ENCODE peak calls at places on chromosome 7, in four cellular contexts. D is neural progenitor cell, Z is lower lobe of right lung, N is kidney. P is an unnamed sample.

GRCh38 chr7:112204776-112205347 is 1.3 kb downstream of the DOCK4 start:
- DNase-seq in D (peak; percentile 24), Z (no peak), N (no peak), P (peak; percentile 3)

GRCh38 chr7:94656658-94656924 is 658 bp upstream of the SGCE start:
- DNase-seq in N (no peak), Z (no peak), D (no peak), P (no peak)

GRCh38 chr7:151308791-151309190 is 32.8 kb upstream of the NUB1 start:
- DNase-seq in N (no peak), D (no peak), Z (no peak), P (no peak)

GRCh38 chr7:108408294-108409004 is 47.8 kb downstream of the NRCAM start:
- DNase-seq in N (no peak), Z (no peak), D (peak; percentile 18), P (no peak)

GRCh38 chr7:47394216-47394615 is 187.7 kb downstream of the TNS3 start:
- DNase-seq in N (no peak), Z (no peak), D (no peak), P (no peak)

GRCh38 chr7:51124321-51124720 is 192.3 kb downstream of the COBL start:
- DNase-seq in D (no peak), Z (no peak), N (no peak), P (no peak)

GRCh38 chr7:26466007-26466406 is 174.3 kb downstream of the SNX10 start:
- DNase-seq in D (no peak), Z (no peak), N (no peak), P (no peak)

GRCh38 chr7:120654241-120654640 is 203.7 kb downstream of the TSPAN12 start:
- DNase-seq in D (no peak), N (no peak), Z (no peak), P (no peak)

GRCh38 chr7:56287429-56288138 is 171.4 kb upstream of the NUPR2 start:
- DNase-seq in D (no peak), Z (no peak), N (no peak), P (peak; percentile 2)

GRCh38 chr7:134593530-134594392 is 44.9 kb downstream of the AKR1B15 start:
- DNase-seq in N (peak; percentile 77), Z (peak; percentile 48), D (peak; percentile 9), P (no peak)

GRCh38 chr7:135265637-135266036 is 32.0 kb downstream of the STRA8 start:
- DNase-seq in D (no peak), N (no peak), Z (no peak), P (no peak)

GRCh38 chr7:1810961-1811849 is 141.1 kb downstream of the ELFN1 start:
- DNase-seq in D (no peak), Z (no peak), N (peak; percentile 55), P (no peak)

DNA sequence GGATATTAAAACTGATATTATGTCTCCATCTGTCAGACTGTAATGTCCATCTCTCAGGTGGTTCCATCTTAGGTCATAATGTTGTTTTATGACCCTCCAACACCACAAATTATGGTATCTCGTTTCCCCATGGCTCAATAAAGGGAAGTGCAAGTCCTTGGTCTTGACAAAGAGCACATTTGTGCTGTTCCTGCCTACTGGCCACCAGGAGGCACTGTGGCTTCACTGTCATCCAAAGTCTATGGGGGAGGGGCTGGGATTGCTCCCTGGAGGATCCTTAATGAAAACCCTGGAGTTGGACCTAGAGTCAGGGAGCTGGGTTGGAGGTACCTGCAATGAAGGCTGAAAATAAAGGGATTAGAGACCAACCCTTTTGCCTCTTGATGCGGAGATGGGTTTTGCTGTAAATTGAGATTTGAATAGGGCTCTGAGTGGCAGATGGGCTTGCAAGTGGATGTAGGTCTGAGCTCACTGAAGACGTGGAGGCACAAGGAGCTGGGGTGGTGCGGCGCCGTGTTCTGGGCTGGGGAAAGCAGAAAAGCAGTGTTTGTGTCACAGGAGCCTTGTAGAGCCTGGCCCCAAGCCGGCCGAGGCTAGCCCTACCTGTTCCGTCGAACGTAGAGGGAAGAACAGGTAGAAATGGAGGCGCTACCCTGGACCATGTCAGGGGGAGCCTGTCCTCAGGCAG is 180.5 kb upstream of the PRSS58 start:
- DNase-seq in Z (no peak), D (peak; percentile 77), N (no peak), P (peak; percentile 39)
- TF ChIP-seq CTCF in Z (peak; percentile 52), D (peak; percentile 83), N (peak; percentile 58), P (peak; percentile 65)

GRCh38 chr7:124724079-124724478 is 41.5 kb downstream of the GPR37 start:
- DNase-seq in Z (no peak), N (no peak), D (no peak), P (no peak)
- TF ChIP-seq CTCF in Z (no peak), N (no peak), D (no peak), P (no peak)

DNA sequence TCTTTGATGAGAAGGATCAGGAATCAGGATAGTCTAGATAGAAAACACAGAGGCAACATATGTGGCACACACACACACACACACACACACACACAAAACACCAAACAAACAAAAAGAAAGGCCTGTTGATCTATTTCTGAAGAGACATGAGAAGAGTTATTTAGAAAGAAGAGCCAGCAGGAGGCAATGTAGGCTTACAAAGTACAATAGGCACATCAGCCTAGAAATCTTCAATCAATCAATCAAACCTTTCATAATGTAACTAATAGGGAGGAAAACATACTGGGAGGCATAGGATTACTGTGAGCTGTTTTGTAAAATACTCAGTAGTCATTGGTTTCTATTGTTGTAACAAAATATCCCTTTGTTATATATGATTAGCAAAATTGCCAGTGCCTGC is 47.3 kb upstream of the TES start:
- DNase-seq in Z (no peak), N (no peak), D (peak; percentile 29), P (no peak)
- TF ChIP-seq CTCF in Z (no peak), N (no peak), D (no peak), P (no peak)

GRCh38 chr7:20576166-20576660 is 39.3 kb upstream of the ABCB5 start:
- DNase-seq in Z (no peak), N (no peak), D (no peak), P (no peak)
- TF ChIP-seq CTCF in Z (no peak), N (no peak), D (no peak), P (no peak)

DNA sequence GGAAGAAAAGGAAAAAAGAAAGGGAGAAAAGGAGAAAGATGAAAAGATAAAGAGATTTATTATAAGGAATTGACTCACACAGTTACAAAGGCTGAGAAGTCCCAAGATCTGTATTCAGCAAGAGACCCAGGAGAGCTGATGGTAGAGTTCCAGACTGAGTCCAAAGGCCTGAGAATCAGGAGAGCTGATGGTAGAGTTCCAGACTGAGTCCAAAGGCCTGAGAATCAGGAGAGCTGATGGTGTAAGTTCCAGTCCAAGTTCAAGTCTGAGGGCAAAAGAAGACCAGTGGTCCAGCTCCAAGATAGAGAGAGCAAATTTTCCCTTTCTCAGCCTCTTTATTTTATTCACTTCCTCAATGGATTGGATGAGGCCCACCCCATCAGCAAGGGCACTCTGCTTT is 97.3 kb upstream of the AOAH start:
- DNase-seq in N (no peak), D (no peak), Z (no peak), P (no peak)
- TF ChIP-seq CTCF in N (no peak), D (no peak), Z (no peak), P (no peak)

GRCh38 chr7:43215061-43215460 is 102.6 kb downstream of the HECW1 start:
- DNase-seq in Z (no peak), D (peak; percentile 23), N (no peak), P (no peak)

GRCh38 chr7:43211693-43212092 is 99.2 kb downstream of the HECW1 start:
- DNase-seq in D (no peak), N (no peak), Z (no peak), P (no peak)

GRCh38 chr7:43212921-43213320 is 100.5 kb downstream of the HECW1 start:
- DNase-seq in Z (no peak), N (no peak), D (no peak), P (no peak)

GRCh38 chr7:43208189-43208588 is 95.7 kb downstream of the HECW1 start:
- DNase-seq in N (no peak), D (no peak), Z (no peak), P (no peak)

GRCh38 chr7:43211276-43211675 is 98.8 kb downstream of the HECW1 start:
- DNase-seq in Z (no peak), N (no peak), D (peak; percentile 27), P (no peak)
- TF ChIP-seq CTCF in Z (no peak), N (no peak), D (peak; percentile 40), P (no peak)

GRCh38 chr7:152553671-152554317 is 118.0 kb upstream of the KMT2C start:
- DNase-seq in D (no peak), Z (no peak), N (no peak), P (no peak)
- TF ChIP-seq CTCF in D (no peak), Z (no peak), N (no peak), P (no peak)

GRCh38 chr7:55133630-55134392 is 115.0 kb downstream of the EGFR start:
- DNase-seq in Z (no peak), D (no peak), N (no peak), P (no peak)
- TF ChIP-seq CTCF in Z (no peak), D (no peak), N (no peak), P (no peak)

DNA sequence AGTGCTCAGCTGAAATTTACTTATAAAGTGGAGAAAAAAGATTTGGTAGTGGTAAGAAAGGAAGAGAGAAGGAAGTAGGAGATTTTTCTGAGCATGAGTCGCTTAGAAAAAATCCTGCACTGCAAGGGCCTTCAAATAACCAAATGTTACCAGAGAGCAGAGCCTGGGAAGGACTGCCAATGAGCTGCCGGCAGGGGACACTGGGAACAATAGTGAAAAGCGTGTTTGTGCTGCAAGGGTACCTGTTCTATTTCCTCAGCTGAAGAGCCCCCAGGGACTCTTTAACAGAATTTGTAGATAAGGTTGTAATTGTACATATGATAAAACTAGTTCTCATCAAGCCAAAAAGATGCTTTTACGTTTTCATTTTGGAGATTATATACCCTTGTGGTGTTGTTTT is 696.3 kb upstream of the C7orf33 start:
- DNase-seq in D (peak; percentile 53), Z (no peak), N (no peak), P (no peak)
- TF ChIP-seq CTCF in D (peak; percentile 24), Z (no peak), N (no peak), P (no peak)

GRCh38 chr7:148255333-148255732 is 335.2 kb upstream of the C7orf33 start:
- DNase-seq in D (no peak), Z (no peak), N (no peak), P (no peak)
- TF ChIP-seq CTCF in D (peak; percentile 22), Z (no peak), N (no peak), P (no peak)